ENCODE peak calls at places on chromosomes 7 and 10, in ten cellular contexts. H is EL; A is T-helper 2 cell; V is CD8-positive, alpha-beta memory T cell; P is H54; O is SW 1271; B is A172; I is HT1080; X is renal cortical epithelial cell; D is naive thymus-derived CD8-positive, alpha-beta T cell. F is an unnamed sample.

GRCh38 chr7:64999165-65000004 is 7.1 kb downstream of the ERV3-1 start:
- DNase-seq in H (no peak), A (no peak), V (no peak), P (no peak), O (no peak), B (no peak), I (no peak), X (no peak), D (no peak), F (no peak)

GRCh38 chr7:157785486-157786186 is 448.8 kb downstream of the DNAJB6 start:
- DNase-seq in H (no peak), A (no peak), V (no peak), P (no peak), O (no peak), B (no peak), I (no peak), X (no peak), D (no peak), F (no peak)

GRCh38 chr10:49151025-49151445 is 17.2 kb upstream of the FAM170B start:
- DNase-seq in H (no peak), A (peak), V (no peak), P (no peak), O (no peak), B (no peak), I (no peak), X (no peak), D (no peak), F (no peak)

GRCh38 chr7:47461161-47461560 is 120.8 kb downstream of the TNS3 start:
- DNase-seq in H (peak), A (no peak), V (no peak), P (no peak), O (no peak), B (no peak), I (no peak), X (no peak), D (no peak), F (no peak)

GRCh38 chr7:155803418-155804376 is 8.6 kb downstream of the SHH start:
- DNase-seq in H (no peak), A (peak), V (peak), P (no peak), O (no peak), B (peak), I (no peak), X (no peak), D (no peak), F (no peak)

GRCh38 chr7:26369519-26370385 is 78.1 kb downstream of the SNX10 start:
- DNase-seq in H (peak), A (peak), V (peak), P (peak), O (no peak), B (peak), I (peak), X (no peak), D (no peak), F (no peak)

GRCh38 chr10:784377-784758 is 94.9 kb upstream of the DIP2C start:
- DNase-seq in H (no peak), A (no peak), V (no peak), P (no peak), O (no peak), B (peak), I (no peak), X (no peak), D (no peak), F (no peak)

GRCh38 chr10:44992732-44993225 is 7.9 kb upstream of the ZNF22 start:
- DNase-seq in H (no peak), A (no peak), V (no peak), P (no peak), O (no peak), B (no peak), I (no peak), X (no peak), D (no peak), F (no peak)

GRCh38 chr7:55307123-55307916 is 57.8 kb upstream of the LANCL2 start:
- DNase-seq in H (peak), A (no peak), V (no peak), P (no peak), O (no peak), B (peak), I (peak), X (no peak), D (no peak), F (no peak)

GRCh38 chr10:58647770-58648169 is 135.1 kb downstream of the BICC1 start:
- DNase-seq in H (no peak), A (no peak), V (no peak), P (no peak), O (no peak), B (no peak), I (no peak), X (no peak), D (no peak), F (no peak)

GRCh38 chr7:153170287-153170686 is 410.7 kb downstream of the ACTR3B start:
- DNase-seq in H (no peak), A (no peak), V (no peak), P (no peak), O (no peak), B (no peak), I (no peak), X (no peak), D (no peak), F (no peak)

GRCh38 chr7:129341212-129341611 is 93.0 kb upstream of the STRIP2 start:
- DNase-seq in H (no peak), A (peak), V (no peak), P (no peak), O (no peak), B (no peak), I (no peak), X (no peak), D (no peak), F (no peak)

GRCh38 chr7:47730135-47730534 is 148.2 kb upstream of the TNS3 start:
- DNase-seq in H (no peak), A (no peak), V (no peak), P (no peak), O (no peak), B (no peak), I (peak), X (no peak), D (no peak), F (no peak)

GRCh38 chr10:9833871-9834454 is 1183.7 kb upstream of the CELF2 start:
- DNase-seq in H (no peak), A (no peak), V (no peak), P (no peak), O (no peak), B (no peak), I (peak), X (no peak), D (no peak), F (no peak)

GRCh38 chr10:62183442-62183841 is 85.2 kb downstream of the RTKN2 start:
- DNase-seq in H (no peak), A (peak), V (peak), P (no peak), O (no peak), B (no peak), I (no peak), X (no peak), D (peak), F (no peak)

GRCh38 chr7:5494683-5495561 is 71.3 kb upstream of the TNRC18 start:
- DNase-seq in H (peak), A (peak), V (peak), P (peak), O (peak), B (peak), I (peak), X (peak), D (peak), F (peak)

GRCh38 chr7:99193527-99194214 is 14.2 kb downstream of the KPNA7 start:
- DNase-seq in H (peak), A (no peak), V (no peak), P (no peak), O (no peak), B (peak), I (peak), X (peak), D (no peak), F (no peak)

GRCh38 chr7:33243319-33243881 is 114.0 kb downstream of the BBS9 start:
- DNase-seq in H (peak), A (peak), V (no peak), P (peak), O (no peak), B (peak), I (peak), X (peak), D (no peak), F (no peak)

GRCh38 chr10:46552526-46553237 is 3.8 kb downstream of the GPRIN2 start:
- DNase-seq in H (no peak), A (no peak), V (peak), P (no peak), O (no peak), B (no peak), I (no peak), X (no peak), D (no peak), F (no peak)

GRCh38 chr10:68364101-68364886 is 31.6 kb upstream of the PBLD start:
- DNase-seq in H (no peak), A (no peak), V (no peak), P (no peak), O (no peak), B (no peak), I (no peak), X (no peak), D (no peak), F (no peak)

GRCh38 chr7:2196381-2197378 is 36.1 kb downstream of the MAD1L1 start:
- DNase-seq in H (no peak), A (no peak), V (no peak), P (no peak), O (no peak), B (no peak), I (no peak), X (no peak), D (no peak), F (no peak)

GRCh38 chr7:85025312-85025756 is 161.5 kb downstream of the SEMA3D start:
- DNase-seq in H (no peak), A (no peak), V (no peak), P (no peak), O (no peak), B (peak), I (no peak), X (peak), D (no peak), F (no peak)

GRCh38 chr7:107025449-107026103 is 18.9 kb upstream of the PRKAR2B start:
- DNase-seq in H (peak), A (no peak), V (no peak), P (no peak), O (no peak), B (peak), I (peak), X (peak), D (no peak), F (no peak)

GRCh38 chr7:115805458-115805857 is 225.1 kb downstream of the TFEC start:
- DNase-seq in H (no peak), A (no peak), V (no peak), P (no peak), O (no peak), B (no peak), I (no peak), X (no peak), D (no peak), F (no peak)

GRCh38 chr7:139403601-139404000 is 43.9 kb downstream of the LUC7L2 start:
- DNase-seq in H (no peak), A (no peak), V (no peak), P (no peak), O (no peak), B (no peak), I (no peak), X (peak), D (no peak), F (no peak)

GRCh38 chr7:8086239-8086638 is 117.6 kb downstream of the GLCCI1 start:
- DNase-seq in H (no peak), A (no peak), V (no peak), P (no peak), O (no peak), B (no peak), I (no peak), X (no peak), D (no peak), F (no peak)

GRCh38 chr7:45328397-45329080 is 170.9 kb downstream of the RAMP3 start:
- DNase-seq in H (no peak), A (no peak), V (no peak), P (no peak), O (no peak), B (no peak), I (no peak), X (peak), D (no peak), F (no peak)

GRCh38 chr7:38955892-38956291 is 21.8 kb upstream of the POU6F2 start:
- DNase-seq in H (no peak), A (no peak), V (no peak), P (no peak), O (no peak), B (no peak), I (no peak), X (no peak), D (no peak), F (no peak)

GRCh38 chr10:33965795-33966581 is 631.5 kb upstream of the NRP1 start:
- DNase-seq in H (no peak), A (no peak), V (no peak), P (no peak), O (no peak), B (no peak), I (no peak), X (no peak), D (no peak), F (no peak)